ENCODE peak calls at places on chromosomes 1 and 21, in seven cellular contexts. F is endothelial cell of umbilical vein, S is stomach, Y is IMR-90, X is psoas muscle, W is adrenal gland, D is HCT116. J is an unnamed sample.
A peak's percentile ranks its signal among the peaks of the same experiment; 100 is the strongest.

GRCh38 chr1:70719164-70719563 is 308.1 kb downstream of the CTH start:
- DNase-seq in F (no peak), X (no peak), W (no peak), S (no peak), D (no peak), Y (no peak), J (no peak)

GRCh38 chr1:200624679-200625335 is 4.3 kb upstream of the KIF14 start:
- DNase-seq in W (peak; percentile 35), S (no peak), F (peak; percentile 25), D (no peak), Y (no peak), X (no peak), J (no peak)

GRCh38 chr1:232620356-232620841 is 9.5 kb downstream of the SIPA1L2 start:
- DNase-seq in X (no peak), W (peak; percentile 79), F (peak; percentile 88), S (no peak), Y (peak; percentile 71), D (no peak), J (peak; percentile 53)

GRCh38 chr1:14254184-14254583 is 344.3 kb upstream of the KAZN start:
- DNase-seq in F (no peak), D (no peak), W (no peak), S (no peak), X (no peak), Y (no peak), J (no peak)

GRCh38 chr1:86434031-86434430 is 10.1 kb downstream of the CLCA2 start:
- DNase-seq in F (no peak), D (no peak), S (no peak), X (no peak), W (no peak), Y (no peak), J (no peak)

GRCh38 chr1:215957692-215958091 is 390.6 kb downstream of the KCTD3 start:
- DNase-seq in S (no peak), D (no peak), W (no peak), X (no peak), F (no peak), Y (peak; percentile 66), J (no peak)

GRCh38 chr1:211783266-211783665 is 47.3 kb downstream of the LPGAT1 start:
- DNase-seq in W (no peak), F (peak; percentile 90), Y (no peak), S (no peak), D (no peak), X (no peak), J (no peak)

GRCh38 chr1:207017615-207018559 is 14.7 kb downstream of the C1orf116 start:
- DNase-seq in Y (no peak), X (no peak), S (peak; percentile 76), D (no peak), W (peak; percentile 73), F (no peak), J (no peak)

GRCh38 chr1:35432231-35432630 is 125.0 kb downstream of the KIAA0319L start:
- DNase-seq in X (no peak), W (no peak), S (no peak), D (no peak), Y (no peak), F (no peak), J (no peak)

GRCh38 chr1:217333939-217334338 is 297.0 kb downstream of the GPATCH2 start:
- DNase-seq in D (peak; percentile 7), S (no peak), X (no peak), F (no peak), Y (peak; percentile 9), W (peak; percentile 9), J (no peak)

GRCh38 chr21:45506836-45507522 is 35.3 kb downstream of the SLC19A1 start:
- DNase-seq in S (no peak), W (no peak), Y (no peak), F (no peak), D (no peak), X (peak; percentile 7), J (no peak)

GRCh38 chr1:195664628-195665027 is 943.6 kb downstream of the KCNT2 start:
- DNase-seq in W (no peak), D (no peak), S (no peak), Y (peak; percentile 55), X (no peak), F (no peak), J (no peak)

GRCh38 chr1:92951141-92951582 is 10.1 kb downstream of the DIPK1A start:
- DNase-seq in W (no peak), D (peak; percentile 26), S (no peak), F (no peak), Y (peak; percentile 71), X (no peak), J (no peak)

GRCh38 chr1:21691739-21692138 is 22.6 kb upstream of the RAP1GAP start:
- DNase-seq in Y (no peak), W (no peak), S (no peak), D (no peak), X (no peak), F (no peak), J (no peak)

GRCh38 chr1:235532350-235532749 is 28.1 kb upstream of the B3GALNT2 start:
- DNase-seq in W (no peak), S (no peak), D (peak; percentile 34), F (no peak), X (no peak), Y (peak; percentile 55), J (no peak)

GRCh38 chr1:88867743-88868521 is 23.4 kb downstream of the GTF2B start:
- DNase-seq in Y (peak; percentile 97), D (no peak), W (no peak), S (no peak), X (no peak), F (no peak), J (no peak)

GRCh38 chr1:28190337-28190979 is 14.0 kb upstream of the PTAFR start:
- DNase-seq in S (no peak), Y (peak; percentile 41), X (no peak), D (no peak), F (no peak), W (no peak), J (no peak)

GRCh38 chr1:200028586-200029034 is 1.1 kb downstream of the NR5A2 start:
- DNase-seq in S (no peak), Y (no peak), F (peak; percentile 62), X (no peak), W (no peak), D (no peak), J (no peak)

GRCh38 chr1:203328714-203329122 is 22.2 kb downstream of the FMOD start:
- DNase-seq in F (no peak), Y (no peak), W (no peak), X (no peak), S (peak; percentile 87), D (no peak), J (no peak)

GRCh38 chr1:110875216-110875731 is 2.3 kb downstream of the CD53 start:
- DNase-seq in F (no peak), Y (no peak), X (no peak), S (peak; percentile 43), D (no peak), W (no peak), J (no peak)

GRCh38 chr1:21518774-21519455 is 9.7 kb downstream of the ALPL start:
- DNase-seq in Y (no peak), F (no peak), W (no peak), S (no peak), D (no peak), X (no peak), J (no peak)

GRCh38 chr1:31013187-31013864 is 52.2 kb downstream of the PUM1 start:
- DNase-seq in X (no peak), D (no peak), S (no peak), W (no peak), F (peak; percentile 43), Y (peak; percentile 42), J (no peak)

GRCh38 chr1:17742590-17742989 is 12.5 kb upstream of the ACTL8 start:
- DNase-seq in S (no peak), F (no peak), Y (no peak), X (no peak), W (no peak), D (no peak), J (no peak)

GRCh38 chr1:1203561-1204424 is 2.6 kb downstream of the TNFRSF18 start:
- DNase-seq in D (no peak), F (no peak), S (no peak), Y (no peak), X (peak; percentile 10), W (no peak), J (no peak)

GRCh38 chr1:62782197-62782886 is 1.6 kb upstream of the ATG4C start:
- DNase-seq in W (no peak), Y (peak; percentile 66), X (no peak), D (no peak), S (no peak), F (no peak), J (no peak)

GRCh38 chr1:116711061-116711582 is 43.1 kb upstream of the CD2 start:
- DNase-seq in W (no peak), S (no peak), D (no peak), X (no peak), Y (no peak), F (no peak), J (no peak)

GRCh38 chr1:112629256-112629655 is 9.6 kb downstream of the CAPZA1 start:
- DNase-seq in D (no peak), Y (no peak), F (no peak), X (no peak), S (no peak), W (no peak), J (no peak)

GRCh38 chr1:112626887-112627286 is 7.3 kb downstream of the CAPZA1 start:
- DNase-seq in Y (no peak), S (no peak), D (no peak), W (no peak), F (no peak), X (no peak), J (no peak)

GRCh38 chr1:112625696-112626095 is 6.1 kb downstream of the CAPZA1 start:
- DNase-seq in D (no peak), S (no peak), Y (no peak), F (no peak), W (peak; percentile 55), X (no peak), J (no peak)

GRCh38 chr1:112626193-112626592 is 6.6 kb downstream of the CAPZA1 start:
- DNase-seq in F (no peak), D (no peak), X (no peak), W (no peak), Y (no peak), S (no peak), J (no peak)

GRCh38 chr1:112628516-112628915 is 8.9 kb downstream of the CAPZA1 start:
- DNase-seq in W (no peak), Y (no peak), D (no peak), S (no peak), X (no peak), F (no peak), J (no peak)
- H3K36me3 ChIP-seq in W (no peaks in the 10 kb centered on the region), Y (peaks cover 6% of the 10 kb centered on the region), D (peaks cover 5% of the 10 kb centered on the region), S (no peaks in the 10 kb centered on the region), X (peaks cover 10% of the 10 kb centered on the region), F (peaks cover 4% of the 10 kb centered on the region), J (peaks cover 7% of the 10 kb centered on the region)

GRCh38 chr21:41672543-41672915 is 94.3 kb downstream of the RIPK4 start:
- DNase-seq in S (no peak), Y (no peak), F (no peak), X (no peak), W (no peak), D (no peak), J (no peak)
- H3K4me3 ChIP-seq in S (no peak overlapping the region), Y (no peak overlapping the region), F (no peak overlapping the region), X (no peak overlapping the region), W (no peak overlapping the region), D (no peak overlapping the region), J (no peak overlapping the region)

GRCh38 chr1:37240897-37241296 is 206.6 kb upstream of the GRIK3 start:
- DNase-seq in X (no peak), F (no peak), Y (no peak), D (no peak), S (no peak), W (no peak), J (no peak)
- TF ChIP-seq CTCF in X (no peak), F (no peak), Y (no peak), D (no peak), S (no peak), W (no peak), J (no peak)

GRCh38 chr1:42927920-42928505 is 30.7 kb downstream of the SLC2A1 start:
- DNase-seq in Y (no peak), D (no peak), F (no peak), S (no peak), X (no peak), W (no peak), J (no peak)
- H3K36me3 ChIP-seq in Y (peaks cover 72% of the 10 kb centered on the region), D (peaks cover 45% of the 10 kb centered on the region), F (peaks cover 30% of the 10 kb centered on the region), S (peaks cover 31% of the 10 kb centered on the region), X (no peaks in the 10 kb centered on the region), W (peaks cover 39% of the 10 kb centered on the region), J (peaks cover 18% of the 10 kb centered on the region)

J was measured in lung.